ENCODE peak calls at places on chromosomes 3 and 15, in six cellular contexts. One of them, this sample, is unnamed.

GRCh38 chr15:42984534-42985034 is 64.0 kb upstream of the TTBK2 start:
- DNase-seq in astrocyte of the spinal cord: no peak
- DNase-seq in progenitor cell of endocrine pancreas: no peak
- DNase-seq in fibroblast of mammary gland: no peak
- DNase-seq in gastrocnemius medialis: no peak
- DNase-seq in WTC11: no peak
- DNase-seq in this sample: no peak

GRCh38 chr3:45795882-45796765 is at the start of gene SLC6A20:
- DNase-seq in astrocyte of the spinal cord: no peak
- DNase-seq in WTC11: peak; percentile 47
- DNase-seq in gastrocnemius medialis: no peak
- DNase-seq in progenitor cell of endocrine pancreas: peak; percentile 19
- DNase-seq in fibroblast of mammary gland: no peak
- DNase-seq in this sample: no peak

GRCh38 chr3:88005066-88005465 is 53.7 kb downstream of the CGGBP1 start:
- DNase-seq in progenitor cell of endocrine pancreas: no peak
- DNase-seq in fibroblast of mammary gland: peak; percentile 47
- DNase-seq in astrocyte of the spinal cord: peak; percentile 35
- DNase-seq in WTC11: no peak
- DNase-seq in gastrocnemius medialis: no peak
- DNase-seq in this sample: no peak

GRCh38 chr3:100634493-100635272 is 25.3 kb downstream of the ADGRG7 start:
- DNase-seq in gastrocnemius medialis: no peak
- DNase-seq in fibroblast of mammary gland: peak; percentile 42
- DNase-seq in astrocyte of the spinal cord: no peak
- DNase-seq in WTC11: no peak
- DNase-seq in progenitor cell of endocrine pancreas: no peak
- DNase-seq in this sample: peak; percentile 26

GRCh38 chr15:32851619-32852416 is 134.0 kb downstream of the GREM1 start:
- DNase-seq in WTC11: no peak
- DNase-seq in progenitor cell of endocrine pancreas: no peak
- DNase-seq in astrocyte of the spinal cord: peak; percentile 66
- DNase-seq in fibroblast of mammary gland: peak; percentile 90
- DNase-seq in gastrocnemius medialis: no peak
- DNase-seq in this sample: no peak

GRCh38 chr3:171345112-171345843 is 114.9 kb downstream of the TNIK start:
- DNase-seq in progenitor cell of endocrine pancreas: no peak
- DNase-seq in fibroblast of mammary gland: no peak
- DNase-seq in astrocyte of the spinal cord: no peak
- DNase-seq in gastrocnemius medialis: no peak
- DNase-seq in WTC11: no peak
- DNase-seq in this sample: no peak

GRCh38 chr3:29525254-29525881 is 244.5 kb downstream of the RBMS3 start:
- DNase-seq in fibroblast of mammary gland: peak; percentile 67
- DNase-seq in progenitor cell of endocrine pancreas: no peak
- DNase-seq in gastrocnemius medialis: peak; percentile 60
- DNase-seq in astrocyte of the spinal cord: peak; percentile 75
- DNase-seq in WTC11: no peak
- DNase-seq in this sample: no peak

GRCh38 chr15:34708422-34708821 is 46.4 kb downstream of the GJD2 start:
- DNase-seq in WTC11: no peak
- DNase-seq in gastrocnemius medialis: no peak
- DNase-seq in fibroblast of mammary gland: peak; percentile 68
- DNase-seq in progenitor cell of endocrine pancreas: no peak
- DNase-seq in astrocyte of the spinal cord: peak; percentile 53
- DNase-seq in this sample: no peak

GRCh38 chr3:42127226-42127625 is 36.1 kb downstream of the TRAK1 start:
- DNase-seq in astrocyte of the spinal cord: no peak
- DNase-seq in fibroblast of mammary gland: no peak
- DNase-seq in gastrocnemius medialis: no peak
- DNase-seq in WTC11: no peak
- DNase-seq in progenitor cell of endocrine pancreas: no peak
- DNase-seq in this sample: no peak

GRCh38 chr3:45771831-45772230 is 24.5 kb downstream of the SLC6A20 start:
- DNase-seq in astrocyte of the spinal cord: no peak
- DNase-seq in progenitor cell of endocrine pancreas: no peak
- DNase-seq in WTC11: no peak
- DNase-seq in fibroblast of mammary gland: no peak
- DNase-seq in gastrocnemius medialis: no peak
- DNase-seq in this sample: no peak

GRCh38 chr15:78536134-78536533 is 4.1 kb upstream of the PSMA4 start:
- DNase-seq in gastrocnemius medialis: no peak
- DNase-seq in astrocyte of the spinal cord: peak; percentile 7
- DNase-seq in fibroblast of mammary gland: peak; percentile 45
- DNase-seq in WTC11: no peak
- DNase-seq in progenitor cell of endocrine pancreas: no peak
- DNase-seq in this sample: no peak

GRCh38 chr3:10330319-10330718 is 9.4 kb upstream of the SEC13 start:
- DNase-seq in fibroblast of mammary gland: no peak
- DNase-seq in astrocyte of the spinal cord: no peak
- DNase-seq in progenitor cell of endocrine pancreas: no peak
- DNase-seq in WTC11: no peak
- DNase-seq in gastrocnemius medialis: no peak
- DNase-seq in this sample: no peak

GRCh38 chr3:38129058-38129457 is 7.9 kb downstream of the ACAA1 start:
- DNase-seq in WTC11: no peak
- DNase-seq in fibroblast of mammary gland: no peak
- DNase-seq in gastrocnemius medialis: no peak
- DNase-seq in progenitor cell of endocrine pancreas: no peak
- DNase-seq in astrocyte of the spinal cord: no peak
- DNase-seq in this sample: no peak

GRCh38 chr3:130508970-130509369 is 8.0 kb upstream of the COL6A6 start:
- DNase-seq in fibroblast of mammary gland: peak; percentile 14
- DNase-seq in WTC11: no peak
- DNase-seq in astrocyte of the spinal cord: no peak
- DNase-seq in gastrocnemius medialis: no peak
- DNase-seq in progenitor cell of endocrine pancreas: no peak
- DNase-seq in this sample: no peak

GRCh38 chr3:58535531-58536500 is 1.2 kb downstream of the ACOX2 start:
- DNase-seq in WTC11: no peak
- DNase-seq in gastrocnemius medialis: no peak
- DNase-seq in fibroblast of mammary gland: peak; percentile 37
- DNase-seq in astrocyte of the spinal cord: no peak
- DNase-seq in progenitor cell of endocrine pancreas: no peak
- DNase-seq in this sample: no peak

GRCh38 chr3:66099541-66100065 is 60.9 kb upstream of the MAGI1 start:
- DNase-seq in WTC11: no peak
- DNase-seq in fibroblast of mammary gland: no peak
- DNase-seq in gastrocnemius medialis: no peak
- DNase-seq in astrocyte of the spinal cord: no peak
- DNase-seq in progenitor cell of endocrine pancreas: no peak
- DNase-seq in this sample: no peak

GRCh38 chr3:67947808-67948508 is 293.5 kb upstream of the SUCLG2 start:
- DNase-seq in astrocyte of the spinal cord: no peak
- DNase-seq in gastrocnemius medialis: no peak
- DNase-seq in progenitor cell of endocrine pancreas: peak; percentile 34
- DNase-seq in fibroblast of mammary gland: no peak
- DNase-seq in WTC11: peak; percentile 55
- DNase-seq in this sample: peak; percentile 18

GRCh38 chr15:59177445-59177728 is 29.3 kb upstream of the LDHAL6B start:
- DNase-seq in WTC11: no peak
- DNase-seq in progenitor cell of endocrine pancreas: no peak
- DNase-seq in fibroblast of mammary gland: no peak
- DNase-seq in astrocyte of the spinal cord: no peak
- DNase-seq in gastrocnemius medialis: no peak
- DNase-seq in this sample: no peak

GRCh38 chr15:59174161-59174845 is 32.3 kb upstream of the LDHAL6B start:
- DNase-seq in astrocyte of the spinal cord: no peak
- DNase-seq in gastrocnemius medialis: no peak
- DNase-seq in progenitor cell of endocrine pancreas: no peak
- DNase-seq in fibroblast of mammary gland: no peak
- DNase-seq in WTC11: no peak
- DNase-seq in this sample: no peak

GRCh38 chr15:59176653-59177444 is 29.8 kb upstream of the LDHAL6B start:
- DNase-seq in progenitor cell of endocrine pancreas: no peak
- DNase-seq in WTC11: no peak
- DNase-seq in astrocyte of the spinal cord: no peak
- DNase-seq in gastrocnemius medialis: no peak
- DNase-seq in fibroblast of mammary gland: no peak
- DNase-seq in this sample: no peak

GRCh38 chr15:59173194-59173593 is 33.4 kb upstream of the LDHAL6B start:
- DNase-seq in gastrocnemius medialis: no peak
- DNase-seq in astrocyte of the spinal cord: no peak
- DNase-seq in fibroblast of mammary gland: no peak
- DNase-seq in WTC11: no peak
- DNase-seq in progenitor cell of endocrine pancreas: no peak
- DNase-seq in this sample: no peak

GRCh38 chr15:59174846-59175831 is 31.5 kb upstream of the LDHAL6B start:
- DNase-seq in gastrocnemius medialis: no peak
- DNase-seq in astrocyte of the spinal cord: peak; percentile 74
- DNase-seq in WTC11: peak; percentile 65
- DNase-seq in progenitor cell of endocrine pancreas: peak; percentile 17
- DNase-seq in fibroblast of mammary gland: peak; percentile 85
- DNase-seq in this sample: peak; percentile 50
- TF ChIP-seq CTCF in gastrocnemius medialis: peak; percentile 47
- TF ChIP-seq CTCF in astrocyte of the spinal cord: peak; percentile 70
- TF ChIP-seq CTCF in WTC11: no peak
- TF ChIP-seq CTCF in progenitor cell of endocrine pancreas: peak; percentile 62
- TF ChIP-seq CTCF in fibroblast of mammary gland: peak; percentile 61
- TF ChIP-seq CTCF in this sample: peak; percentile 43

DNA sequence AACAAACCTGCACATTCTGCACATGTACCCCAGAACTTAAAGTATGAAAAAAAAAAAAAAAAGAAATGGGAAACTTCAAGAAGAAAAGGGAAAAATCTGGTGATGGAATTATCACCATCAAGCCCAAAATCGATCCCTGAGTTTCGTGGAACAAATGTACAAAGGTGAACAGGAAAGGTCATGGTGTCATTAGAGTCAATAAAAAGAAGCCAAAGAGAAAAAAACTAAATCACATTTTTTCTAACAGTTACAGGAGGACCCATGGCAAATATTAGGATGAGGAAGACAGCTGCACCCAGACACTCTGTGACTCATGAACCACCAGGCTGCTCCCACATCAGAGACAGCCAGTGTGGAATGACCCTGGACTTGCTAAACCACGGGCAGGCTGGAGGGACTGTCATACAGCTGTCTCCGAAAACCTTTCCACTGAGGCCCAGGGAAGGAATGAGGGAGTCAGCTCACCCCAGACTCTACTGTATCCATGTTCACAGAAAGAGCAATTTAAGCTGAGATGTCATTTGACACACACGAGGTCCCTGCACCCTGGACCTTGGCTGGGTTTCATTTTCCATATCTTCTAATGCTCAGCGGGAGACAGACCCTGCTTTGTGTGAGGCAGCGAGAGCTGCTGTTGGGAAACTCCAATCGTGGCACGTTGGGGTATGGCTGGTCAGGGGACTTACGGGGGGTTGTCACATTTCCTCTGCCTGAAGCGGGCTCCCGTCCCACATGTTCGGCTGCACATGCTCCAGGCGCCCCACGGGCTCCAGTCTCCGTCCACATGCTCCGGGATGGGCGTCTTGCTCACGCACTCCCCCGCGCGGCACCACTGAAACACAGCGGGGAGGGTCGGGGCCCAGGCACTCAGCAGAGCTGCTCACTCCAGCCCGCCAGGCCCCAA is 210.2 kb downstream of the ADAMTS17 start:
- DNase-seq in fibroblast of mammary gland: no peak
- DNase-seq in progenitor cell of endocrine pancreas: no peak
- DNase-seq in WTC11: peak; percentile 36
- DNase-seq in gastrocnemius medialis: peak; percentile 26
- DNase-seq in astrocyte of the spinal cord: peak; percentile 25
- DNase-seq in this sample: no peak
- TF ChIP-seq CTCF in fibroblast of mammary gland: no peak
- TF ChIP-seq CTCF in progenitor cell of endocrine pancreas: peak; percentile 35
- TF ChIP-seq CTCF in WTC11: no peak
- TF ChIP-seq CTCF in gastrocnemius medialis: peak; percentile 53
- TF ChIP-seq CTCF in astrocyte of the spinal cord: peak; percentile 47
- TF ChIP-seq CTCF in this sample: no peak

GRCh38 chr3:98359250-98359649 is 5.6 kb downstream of the OR5K4 start:
- DNase-seq in gastrocnemius medialis: no peak
- DNase-seq in fibroblast of mammary gland: no peak
- DNase-seq in progenitor cell of endocrine pancreas: no peak
- DNase-seq in astrocyte of the spinal cord: no peak
- DNase-seq in WTC11: no peak
- DNase-seq in this sample: no peak

GRCh38 chr3:98361289-98361688 is 7.6 kb downstream of the OR5K4 start:
- DNase-seq in gastrocnemius medialis: no peak
- DNase-seq in fibroblast of mammary gland: no peak
- DNase-seq in WTC11: no peak
- DNase-seq in progenitor cell of endocrine pancreas: no peak
- DNase-seq in astrocyte of the spinal cord: no peak
- DNase-seq in this sample: no peak

GRCh38 chr3:98360681-98361080 is 7.0 kb downstream of the OR5K4 start:
- DNase-seq in WTC11: no peak
- DNase-seq in fibroblast of mammary gland: no peak
- DNase-seq in progenitor cell of endocrine pancreas: no peak
- DNase-seq in astrocyte of the spinal cord: no peak
- DNase-seq in gastrocnemius medialis: no peak
- DNase-seq in this sample: no peak

DNA sequence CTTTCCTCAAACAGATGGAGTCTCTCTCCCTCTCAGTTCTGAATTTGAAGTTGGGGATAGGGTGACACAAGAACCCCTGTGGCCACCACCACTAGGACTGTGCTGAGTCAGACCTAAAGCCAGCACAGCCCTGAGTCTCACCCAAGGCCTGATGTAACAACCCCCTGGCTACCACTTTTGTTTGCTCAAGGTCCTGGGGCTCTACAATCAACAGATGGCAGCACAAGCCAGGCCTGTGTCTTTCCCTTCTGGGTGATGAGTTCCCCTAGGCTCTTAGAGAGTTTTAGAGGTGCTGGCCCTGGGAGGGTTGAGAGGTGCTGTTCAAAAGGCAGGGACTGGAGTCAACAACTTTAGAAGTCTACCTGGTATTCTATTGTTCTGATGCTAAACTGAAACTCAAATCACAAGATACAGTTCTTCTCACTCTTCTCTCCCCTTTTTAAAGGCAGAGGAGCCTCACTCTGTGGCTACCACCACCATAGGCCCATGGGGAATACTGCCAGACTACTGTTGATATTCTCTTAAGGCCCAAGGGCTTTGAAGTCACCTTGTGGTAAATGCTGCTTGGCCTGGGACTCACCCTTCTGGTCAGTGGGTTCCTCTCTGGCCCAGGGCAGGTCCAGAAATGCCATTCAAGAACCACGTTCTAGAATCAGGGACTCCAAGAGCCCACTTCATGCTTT is 6.5 kb downstream of the OR5K4 start:
- DNase-seq in gastrocnemius medialis: no peak
- DNase-seq in WTC11: no peak
- DNase-seq in progenitor cell of endocrine pancreas: no peak
- DNase-seq in fibroblast of mammary gland: no peak
- DNase-seq in astrocyte of the spinal cord: no peak
- DNase-seq in this sample: no peak
- TF ChIP-seq CTCF in gastrocnemius medialis: no peak
- TF ChIP-seq CTCF in WTC11: no peak
- TF ChIP-seq CTCF in progenitor cell of endocrine pancreas: no peak
- TF ChIP-seq CTCF in fibroblast of mammary gland: no peak
- TF ChIP-seq CTCF in astrocyte of the spinal cord: no peak
- TF ChIP-seq CTCF in this sample: no peak

GRCh38 chr3:193310914-193311723 is 67.4 kb downstream of the ATP13A5 start:
- DNase-seq in fibroblast of mammary gland: no peak
- DNase-seq in progenitor cell of endocrine pancreas: no peak
- DNase-seq in gastrocnemius medialis: no peak
- DNase-seq in astrocyte of the spinal cord: no peak
- DNase-seq in WTC11: no peak
- DNase-seq in this sample: no peak

GRCh38 chr3:193313448-193313958 is 65.0 kb downstream of the ATP13A5 start:
- DNase-seq in WTC11: no peak
- DNase-seq in gastrocnemius medialis: no peak
- DNase-seq in progenitor cell of endocrine pancreas: no peak
- DNase-seq in astrocyte of the spinal cord: no peak
- DNase-seq in fibroblast of mammary gland: no peak
- DNase-seq in this sample: no peak

GRCh38 chr3:193317901-193318300 is 60.7 kb downstream of the ATP13A5 start:
- DNase-seq in WTC11: no peak
- DNase-seq in astrocyte of the spinal cord: no peak
- DNase-seq in gastrocnemius medialis: no peak
- DNase-seq in fibroblast of mammary gland: no peak
- DNase-seq in progenitor cell of endocrine pancreas: no peak
- DNase-seq in this sample: no peak

GRCh38 chr3:193314161-193314560 is 64.4 kb downstream of the ATP13A5 start:
- DNase-seq in gastrocnemius medialis: no peak
- DNase-seq in WTC11: no peak
- DNase-seq in astrocyte of the spinal cord: no peak
- DNase-seq in progenitor cell of endocrine pancreas: no peak
- DNase-seq in fibroblast of mammary gland: no peak
- DNase-seq in this sample: no peak
- TF ChIP-seq CTCF in gastrocnemius medialis: no peak
- TF ChIP-seq CTCF in WTC11: no peak
- TF ChIP-seq CTCF in astrocyte of the spinal cord: no peak
- TF ChIP-seq CTCF in progenitor cell of endocrine pancreas: peak; percentile 28
- TF ChIP-seq CTCF in fibroblast of mammary gland: peak; percentile 5
- TF ChIP-seq CTCF in this sample: no peak